ENCODE peak calls at places on chromosomes 12 and 14, in seven cellular contexts. One of them, this sample, is unnamed.
A peak's percentile ranks its signal among the peaks of the same experiment; 100 is the strongest.

GRCh38 chr12:6338955-6339761 is 2.7 kb downstream of the TNFRSF1A start:
- DNase-seq in BJ: no peak
- DNase-seq in kidney epithelial cell: no peak
- DNase-seq in tibial artery: no peak
- DNase-seq in thoracic aorta: no peak
- DNase-seq in GM23338: no peak
- DNase-seq in fibroblast of mammary gland: no peak
- DNase-seq in this sample: no peak

GRCh38 chr14:94839346-94839745 is 69.4 kb upstream of the GSC start:
- DNase-seq in BJ: no peak
- DNase-seq in kidney epithelial cell: no peak
- DNase-seq in tibial artery: no peak
- DNase-seq in thoracic aorta: no peak
- DNase-seq in GM23338: no peak
- DNase-seq in fibroblast of mammary gland: no peak
- DNase-seq in this sample: no peak

GRCh38 chr14:106518054-106518943 is 991.9 kb downstream of the TMEM121 start:
- DNase-seq in BJ: no peak
- DNase-seq in kidney epithelial cell: no peak
- DNase-seq in tibial artery: no peak
- DNase-seq in thoracic aorta: no peak
- DNase-seq in GM23338: peak; percentile 1
- DNase-seq in fibroblast of mammary gland: no peak
- DNase-seq in this sample: no peak

GRCh38 chr14:78567343-78567742 is 397.2 kb downstream of the NRXN3 start:
- DNase-seq in BJ: no peak
- DNase-seq in kidney epithelial cell: no peak
- DNase-seq in tibial artery: no peak
- DNase-seq in thoracic aorta: no peak
- DNase-seq in GM23338: no peak
- DNase-seq in fibroblast of mammary gland: peak; percentile 53
- DNase-seq in this sample: peak; percentile 1

GRCh38 chr12:67927815-67928214 is 61.4 kb upstream of the IFNG-AS1 start:
- DNase-seq in BJ: no peak
- DNase-seq in kidney epithelial cell: no peak
- DNase-seq in tibial artery: no peak
- DNase-seq in thoracic aorta: no peak
- DNase-seq in GM23338: no peak
- DNase-seq in fibroblast of mammary gland: no peak
- DNase-seq in this sample: no peak

GRCh38 chr12:49358548-49359141 is 8.6 kb upstream of the SPATS2 start:
- DNase-seq in BJ: no peak
- DNase-seq in kidney epithelial cell: no peak
- DNase-seq in tibial artery: peak; percentile 54
- DNase-seq in thoracic aorta: no peak
- DNase-seq in GM23338: peak; percentile 89
- DNase-seq in fibroblast of mammary gland: peak; percentile 76
- DNase-seq in this sample: peak; percentile 84

GRCh38 chr12:52871291-52871961 is 22.6 kb upstream of the KRT78 start:
- DNase-seq in BJ: peak; percentile 89
- DNase-seq in kidney epithelial cell: no peak
- DNase-seq in tibial artery: peak; percentile 55
- DNase-seq in thoracic aorta: no peak
- DNase-seq in GM23338: no peak
- DNase-seq in fibroblast of mammary gland: peak; percentile 89
- DNase-seq in this sample: peak; percentile 79

GRCh38 chr12:76101739-76102385 is 17.4 kb upstream of the NAP1L1 start:
- DNase-seq in BJ: no peak
- DNase-seq in kidney epithelial cell: no peak
- DNase-seq in tibial artery: no peak
- DNase-seq in thoracic aorta: no peak
- DNase-seq in GM23338: peak; percentile 54
- DNase-seq in fibroblast of mammary gland: no peak
- DNase-seq in this sample: no peak

GRCh38 chr12:52498971-52499370 is 5.9 kb upstream of the KRT6A start:
- DNase-seq in BJ: no peak
- DNase-seq in kidney epithelial cell: no peak
- DNase-seq in tibial artery: no peak
- DNase-seq in thoracic aorta: no peak
- DNase-seq in GM23338: no peak
- DNase-seq in fibroblast of mammary gland: no peak
- DNase-seq in this sample: no peak

GRCh38 chr12:124713436-124714082 is 146.1 kb upstream of the NCOR2 start:
- DNase-seq in BJ: peak; percentile 48
- DNase-seq in kidney epithelial cell: peak; percentile 73
- DNase-seq in tibial artery: peak; percentile 51
- DNase-seq in thoracic aorta: no peak
- DNase-seq in GM23338: no peak
- DNase-seq in fibroblast of mammary gland: peak; percentile 67
- DNase-seq in this sample: peak; percentile 95

GRCh38 chr12:63353559-63353958 is 202.6 kb upstream of the AVPR1A start:
- DNase-seq in BJ: no peak
- DNase-seq in kidney epithelial cell: peak; percentile 4
- DNase-seq in tibial artery: no peak
- DNase-seq in thoracic aorta: no peak
- DNase-seq in GM23338: no peak
- DNase-seq in fibroblast of mammary gland: peak; percentile 24
- DNase-seq in this sample: peak; percentile 7

GRCh38 chr14:104441275-104442106 is 138.1 kb upstream of the C14orf180 start:
- DNase-seq in BJ: no peak
- DNase-seq in kidney epithelial cell: no peak
- DNase-seq in tibial artery: peak; percentile 13
- DNase-seq in thoracic aorta: no peak
- DNase-seq in GM23338: no peak
- DNase-seq in fibroblast of mammary gland: no peak
- DNase-seq in this sample: no peak

GRCh38 chr12:497501-498160 is 37.9 kb downstream of the B4GALNT3 start:
- DNase-seq in BJ: no peak
- DNase-seq in kidney epithelial cell: no peak
- DNase-seq in tibial artery: no peak
- DNase-seq in thoracic aorta: no peak
- DNase-seq in GM23338: no peak
- DNase-seq in fibroblast of mammary gland: no peak
- DNase-seq in this sample: no peak

GRCh38 chr12:87231818-87232217 is 797.4 kb downstream of the C12orf50 start:
- DNase-seq in BJ: no peak
- DNase-seq in kidney epithelial cell: no peak
- DNase-seq in tibial artery: no peak
- DNase-seq in thoracic aorta: no peak
- DNase-seq in GM23338: no peak
- DNase-seq in fibroblast of mammary gland: no peak
- DNase-seq in this sample: no peak

GRCh38 chr14:64971890-64972785 is at the start of gene RAB15:
- DNase-seq in BJ: no peak
- DNase-seq in kidney epithelial cell: no peak
- DNase-seq in tibial artery: no peak
- DNase-seq in thoracic aorta: no peak
- DNase-seq in GM23338: peak; percentile 57
- DNase-seq in fibroblast of mammary gland: peak; percentile 3
- DNase-seq in this sample: no peak

GRCh38 chr14:92511472-92512247 is 1.9 kb upstream of the RIN3 start:
- DNase-seq in BJ: peak; percentile 84
- DNase-seq in kidney epithelial cell: peak; percentile 90
- DNase-seq in tibial artery: no peak
- DNase-seq in thoracic aorta: no peak
- DNase-seq in GM23338: no peak
- DNase-seq in fibroblast of mammary gland: peak; percentile 96
- DNase-seq in this sample: peak; percentile 91

GRCh38 chr12:49705479-49706267 is 1.5 kb downstream of the FMNL3 start:
- DNase-seq in BJ: no peak
- DNase-seq in kidney epithelial cell: peak; percentile 47
- DNase-seq in tibial artery: peak; percentile 39
- DNase-seq in thoracic aorta: no peak
- DNase-seq in GM23338: peak; percentile 46
- DNase-seq in fibroblast of mammary gland: peak; percentile 80
- DNase-seq in this sample: peak; percentile 64

GRCh38 chr14:65238456-65238855 is 136.1 kb upstream of the MAX start:
- DNase-seq in BJ: peak; percentile 56
- DNase-seq in kidney epithelial cell: peak; percentile 95
- DNase-seq in tibial artery: no peak
- DNase-seq in thoracic aorta: no peak
- DNase-seq in GM23338: no peak
- DNase-seq in fibroblast of mammary gland: peak; percentile 95
- DNase-seq in this sample: peak; percentile 92

GRCh38 chr12:108320503-108321293 is 18.4 kb downstream of the CMKLR1 start:
- DNase-seq in BJ: no peak
- DNase-seq in kidney epithelial cell: no peak
- DNase-seq in tibial artery: no peak
- DNase-seq in thoracic aorta: no peak
- DNase-seq in GM23338: peak; percentile 43
- DNase-seq in fibroblast of mammary gland: no peak
- DNase-seq in this sample: no peak

GRCh38 chr12:105330938-105331804 is 680 bp downstream of the C12orf75 start:
- DNase-seq in BJ: no peak
- DNase-seq in kidney epithelial cell: no peak
- DNase-seq in tibial artery: no peak
- DNase-seq in thoracic aorta: no peak
- DNase-seq in GM23338: peak; percentile 36
- DNase-seq in fibroblast of mammary gland: no peak
- DNase-seq in this sample: no peak

DNA sequence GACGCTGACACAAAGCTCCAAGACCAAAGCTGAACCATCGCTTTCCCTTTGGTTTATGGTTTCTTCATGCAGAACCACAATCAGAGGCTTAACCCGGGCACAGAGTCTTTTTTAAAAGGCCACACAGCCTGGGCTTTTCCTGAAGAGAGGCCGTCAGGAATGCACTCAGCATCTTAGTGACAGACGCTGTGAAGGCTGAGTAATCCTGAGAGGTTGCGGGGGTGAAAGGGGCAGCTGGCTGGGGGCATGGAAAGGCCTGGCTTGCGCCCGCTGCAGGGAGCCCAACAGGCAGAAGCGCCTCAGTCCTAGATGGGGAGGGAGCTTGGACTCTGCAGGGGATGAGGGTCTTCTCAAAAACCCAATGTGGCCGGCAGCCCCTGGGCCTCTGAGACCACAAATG is 13.6 kb downstream of the CTDSP2 start:
- DNase-seq in BJ: no peak
- DNase-seq in kidney epithelial cell: no peak
- DNase-seq in tibial artery: no peak
- DNase-seq in thoracic aorta: no peak
- DNase-seq in GM23338: peak; percentile 22
- DNase-seq in fibroblast of mammary gland: no peak
- DNase-seq in this sample: peak; percentile 37
- TF ChIP-seq CTCF in BJ: no peak
- TF ChIP-seq CTCF in kidney epithelial cell: no peak
- TF ChIP-seq CTCF in tibial artery: no peak
- TF ChIP-seq CTCF in thoracic aorta: no peak
- TF ChIP-seq CTCF in GM23338: no peak
- TF ChIP-seq CTCF in fibroblast of mammary gland: no peak
- TF ChIP-seq CTCF in this sample: no peak

GRCh38 chr12:54588892-54589291 is 433 bp upstream of the PPP1R1A start:
- DNase-seq in BJ: no peak
- DNase-seq in kidney epithelial cell: no peak
- DNase-seq in tibial artery: no peak
- DNase-seq in thoracic aorta: no peak
- DNase-seq in GM23338: no peak
- DNase-seq in fibroblast of mammary gland: no peak
- DNase-seq in this sample: no peak
- H3K4me3 ChIP-seq in BJ: no peak overlapping the region
- H3K4me3 ChIP-seq in kidney epithelial cell: peak overlapping the region; percentile 46
- H3K4me3 ChIP-seq in tibial artery: peak overlapping the region; percentile 80
- H3K4me3 ChIP-seq in thoracic aorta: peak overlapping the region; percentile 74
- H3K4me3 ChIP-seq in GM23338: peak overlapping the region; percentile 80
- H3K4me3 ChIP-seq in fibroblast of mammary gland: no peak overlapping the region
- H3K4me3 ChIP-seq in this sample: no peak overlapping the region

GRCh38 chr12:80954857-80955520 is 17.3 kb upstream of the LIN7A start:
- DNase-seq in BJ: no peak
- DNase-seq in kidney epithelial cell: no peak
- DNase-seq in tibial artery: no peak
- DNase-seq in thoracic aorta: no peak
- DNase-seq in GM23338: peak; percentile 24
- DNase-seq in fibroblast of mammary gland: no peak
- DNase-seq in this sample: no peak
- TF ChIP-seq CTCF in BJ: no peak
- TF ChIP-seq CTCF in kidney epithelial cell: no peak
- TF ChIP-seq CTCF in tibial artery: no peak
- TF ChIP-seq CTCF in thoracic aorta: no peak
- TF ChIP-seq CTCF in GM23338: no peak
- TF ChIP-seq CTCF in fibroblast of mammary gland: no peak
- TF ChIP-seq CTCF in this sample: no peak

GRCh38 chr12:100718212-100718611 is 76.4 kb upstream of the ANO4 start:
- DNase-seq in BJ: peak; percentile 31
- DNase-seq in kidney epithelial cell: no peak
- DNase-seq in tibial artery: no peak
- DNase-seq in thoracic aorta: no peak
- DNase-seq in GM23338: no peak
- DNase-seq in fibroblast of mammary gland: peak; percentile 24
- DNase-seq in this sample: peak; percentile 12

GRCh38 chr12:100717733-100718067 is 76.9 kb upstream of the ANO4 start:
- DNase-seq in BJ: no peak
- DNase-seq in kidney epithelial cell: no peak
- DNase-seq in tibial artery: no peak
- DNase-seq in thoracic aorta: no peak
- DNase-seq in GM23338: peak; percentile 18
- DNase-seq in fibroblast of mammary gland: peak; percentile 18
- DNase-seq in this sample: no peak

GRCh38 chr12:100716658-100716948 is 78.0 kb upstream of the ANO4 start:
- DNase-seq in BJ: no peak
- DNase-seq in kidney epithelial cell: no peak
- DNase-seq in tibial artery: no peak
- DNase-seq in thoracic aorta: no peak
- DNase-seq in GM23338: peak; percentile 74
- DNase-seq in fibroblast of mammary gland: no peak
- DNase-seq in this sample: peak; percentile 7

GRCh38 chr12:100715976-100716657 is 78.5 kb upstream of the ANO4 start:
- DNase-seq in BJ: no peak
- DNase-seq in kidney epithelial cell: no peak
- DNase-seq in tibial artery: no peak
- DNase-seq in thoracic aorta: no peak
- DNase-seq in GM23338: peak; percentile 70
- DNase-seq in fibroblast of mammary gland: no peak
- DNase-seq in this sample: no peak

GRCh38 chr12:100716949-100717732 is 77.4 kb upstream of the ANO4 start:
- DNase-seq in BJ: no peak
- DNase-seq in kidney epithelial cell: no peak
- DNase-seq in tibial artery: no peak
- DNase-seq in thoracic aorta: no peak
- DNase-seq in GM23338: peak; percentile 66
- DNase-seq in fibroblast of mammary gland: peak; percentile 17
- DNase-seq in this sample: peak; percentile 23
- H3K4me3 ChIP-seq in BJ: peak overlapping the region; percentile 52
- H3K4me3 ChIP-seq in kidney epithelial cell: peak overlapping the region; percentile 36
- H3K4me3 ChIP-seq in tibial artery: peak overlapping the region; percentile 32
- H3K4me3 ChIP-seq in thoracic aorta: peak overlapping the region; percentile 47
- H3K4me3 ChIP-seq in GM23338: peak overlapping the region; percentile 71
- H3K4me3 ChIP-seq in fibroblast of mammary gland: peak overlapping the region; percentile 51
- H3K4me3 ChIP-seq in this sample: peak overlapping the region; percentile 47

DNA sequence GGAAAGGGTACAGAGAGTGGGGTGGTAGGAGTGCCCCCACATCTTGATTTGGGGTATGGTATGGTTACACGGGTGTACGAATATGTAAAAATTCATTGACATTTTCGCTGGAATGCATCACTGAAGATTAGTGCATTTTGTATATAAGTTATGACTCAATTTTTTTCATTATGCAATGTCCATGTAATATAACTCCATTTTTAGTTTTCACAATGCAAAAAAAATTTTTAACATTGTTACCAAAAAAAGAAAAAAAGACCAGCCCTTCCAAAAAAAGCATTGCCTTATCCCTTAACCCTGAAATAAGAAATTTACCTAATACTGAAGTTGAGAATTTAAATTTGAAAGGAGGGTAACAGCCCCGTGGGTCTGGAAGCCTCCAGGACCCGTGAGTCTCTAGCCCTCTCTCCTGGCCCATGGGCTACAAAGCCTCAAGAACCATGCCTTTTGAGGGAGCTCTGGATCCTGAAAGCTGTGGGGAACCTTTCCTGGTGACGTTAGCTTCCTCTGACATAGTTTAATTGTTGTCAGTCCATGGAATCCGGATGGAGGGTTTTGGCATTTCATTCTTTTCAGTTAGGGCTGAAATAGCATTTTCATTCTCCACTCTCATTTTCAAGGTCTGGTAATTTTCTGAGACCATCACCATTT is 55.6 kb upstream of the ACTN1 start:
- DNase-seq in BJ: no peak
- DNase-seq in kidney epithelial cell: no peak
- DNase-seq in tibial artery: no peak
- DNase-seq in thoracic aorta: no peak
- DNase-seq in GM23338: peak; percentile 73
- DNase-seq in fibroblast of mammary gland: no peak
- DNase-seq in this sample: peak; percentile 68
- TF ChIP-seq CTCF in BJ: no peak
- TF ChIP-seq CTCF in kidney epithelial cell: no peak
- TF ChIP-seq CTCF in tibial artery: no peak
- TF ChIP-seq CTCF in thoracic aorta: no peak
- TF ChIP-seq CTCF in GM23338: peak; percentile 68
- TF ChIP-seq CTCF in fibroblast of mammary gland: no peak
- TF ChIP-seq CTCF in this sample: peak; percentile 44

This sample was measured in choroid plexus epithelial cell.